ENCODE peak calls at places on chromosomes 6 and 20, in seven cellular contexts. One of them, this sample, is unnamed.

GRCh38 chr20:23627501-23627900 is 10.3 kb downstream of the CST3 start:
- DNase-seq in OCI-LY7: no peak
- DNase-seq in ovary: no peak
- DNase-seq in astrocyte of the cerebellum: peak
- DNase-seq in AG04450: no peak
- DNase-seq in BJ: no peak
- DNase-seq in naive thymus-derived CD4-positive, alpha-beta T cell: no peak
- DNase-seq in this sample: no peak

GRCh38 chr6:75437451-75438185 is 56.0 kb downstream of the FILIP1 start:
- DNase-seq in OCI-LY7: no peak
- DNase-seq in ovary: no peak
- DNase-seq in astrocyte of the cerebellum: no peak
- DNase-seq in AG04450: no peak
- DNase-seq in BJ: peak
- DNase-seq in naive thymus-derived CD4-positive, alpha-beta T cell: no peak
- DNase-seq in this sample: peak

GRCh38 chr20:25496968-25497401 is 88.3 kb downstream of the NINL start:
- DNase-seq in OCI-LY7: no peak
- DNase-seq in ovary: no peak
- DNase-seq in astrocyte of the cerebellum: no peak
- DNase-seq in AG04450: no peak
- DNase-seq in BJ: no peak
- DNase-seq in naive thymus-derived CD4-positive, alpha-beta T cell: no peak
- DNase-seq in this sample: no peak

GRCh38 chr20:4959582-4959981 is 41.7 kb downstream of the SLC23A2 start:
- DNase-seq in OCI-LY7: no peak
- DNase-seq in ovary: no peak
- DNase-seq in astrocyte of the cerebellum: no peak
- DNase-seq in AG04450: no peak
- DNase-seq in BJ: no peak
- DNase-seq in naive thymus-derived CD4-positive, alpha-beta T cell: no peak
- DNase-seq in this sample: no peak

GRCh38 chr6:29647927-29648642 is 8.8 kb upstream of the MOG start:
- DNase-seq in OCI-LY7: peak
- DNase-seq in ovary: no peak
- DNase-seq in astrocyte of the cerebellum: no peak
- DNase-seq in AG04450: no peak
- DNase-seq in BJ: no peak
- DNase-seq in naive thymus-derived CD4-positive, alpha-beta T cell: no peak
- DNase-seq in this sample: no peak

GRCh38 chr20:60642546-60642945 is 609.5 kb upstream of the CDH4 start:
- DNase-seq in OCI-LY7: no peak
- DNase-seq in ovary: no peak
- DNase-seq in astrocyte of the cerebellum: no peak
- DNase-seq in AG04450: no peak
- DNase-seq in BJ: no peak
- DNase-seq in naive thymus-derived CD4-positive, alpha-beta T cell: no peak
- DNase-seq in this sample: no peak

GRCh38 chr6:33430991-33431879 is 11.4 kb downstream of the SYNGAP1 start:
- DNase-seq in OCI-LY7: peak
- DNase-seq in ovary: peak
- DNase-seq in astrocyte of the cerebellum: no peak
- DNase-seq in AG04450: no peak
- DNase-seq in BJ: no peak
- DNase-seq in naive thymus-derived CD4-positive, alpha-beta T cell: peak
- DNase-seq in this sample: no peak

GRCh38 chr20:2752631-2753455 is 47.6 kb downstream of the CPXM1 start:
- DNase-seq in OCI-LY7: no peak
- DNase-seq in ovary: peak
- DNase-seq in astrocyte of the cerebellum: no peak
- DNase-seq in AG04450: no peak
- DNase-seq in BJ: no peak
- DNase-seq in naive thymus-derived CD4-positive, alpha-beta T cell: peak
- DNase-seq in this sample: no peak

GRCh38 chr20:57596998-57597939 is 23.0 kb downstream of the ZBP1 start:
- DNase-seq in OCI-LY7: peak
- DNase-seq in ovary: peak
- DNase-seq in astrocyte of the cerebellum: peak
- DNase-seq in AG04450: no peak
- DNase-seq in BJ: no peak
- DNase-seq in naive thymus-derived CD4-positive, alpha-beta T cell: peak
- DNase-seq in this sample: no peak

GRCh38 chr6:71349395-71349794 is 60.8 kb downstream of the OGFRL1 start:
- DNase-seq in OCI-LY7: peak
- DNase-seq in ovary: no peak
- DNase-seq in astrocyte of the cerebellum: peak
- DNase-seq in AG04450: no peak
- DNase-seq in BJ: no peak
- DNase-seq in naive thymus-derived CD4-positive, alpha-beta T cell: peak
- DNase-seq in this sample: no peak

GRCh38 chr20:46826343-46826984 is 68.2 kb upstream of the EYA2 start:
- DNase-seq in OCI-LY7: no peak
- DNase-seq in ovary: no peak
- DNase-seq in astrocyte of the cerebellum: no peak
- DNase-seq in AG04450: no peak
- DNase-seq in BJ: no peak
- DNase-seq in naive thymus-derived CD4-positive, alpha-beta T cell: no peak
- DNase-seq in this sample: no peak

GRCh38 chr6:149482542-149483261 is 2.1 kb downstream of the ZC3H12D start:
- DNase-seq in OCI-LY7: peak
- DNase-seq in ovary: no peak
- DNase-seq in astrocyte of the cerebellum: no peak
- DNase-seq in AG04450: no peak
- DNase-seq in BJ: no peak
- DNase-seq in naive thymus-derived CD4-positive, alpha-beta T cell: no peak
- DNase-seq in this sample: no peak

GRCh38 chr6:75124983-75125382 is 80.9 kb downstream of the COL12A1 start:
- DNase-seq in OCI-LY7: no peak
- DNase-seq in ovary: no peak
- DNase-seq in astrocyte of the cerebellum: no peak
- DNase-seq in AG04450: no peak
- DNase-seq in BJ: no peak
- DNase-seq in naive thymus-derived CD4-positive, alpha-beta T cell: no peak
- DNase-seq in this sample: no peak

GRCh38 chr6:10451828-10452509 is 37.1 kb upstream of the TFAP2A start:
- DNase-seq in OCI-LY7: no peak
- DNase-seq in ovary: peak
- DNase-seq in astrocyte of the cerebellum: no peak
- DNase-seq in AG04450: peak
- DNase-seq in BJ: no peak
- DNase-seq in naive thymus-derived CD4-positive, alpha-beta T cell: no peak
- DNase-seq in this sample: peak

GRCh38 chr6:163189609-163190008 is 224.9 kb upstream of the QKI start:
- DNase-seq in OCI-LY7: no peak
- DNase-seq in ovary: no peak
- DNase-seq in astrocyte of the cerebellum: no peak
- DNase-seq in AG04450: no peak
- DNase-seq in BJ: no peak
- DNase-seq in naive thymus-derived CD4-positive, alpha-beta T cell: no peak
- DNase-seq in this sample: no peak

GRCh38 chr6:52868240-52868639 is 27.6 kb upstream of the GSTA5 start:
- DNase-seq in OCI-LY7: no peak
- DNase-seq in ovary: no peak
- DNase-seq in astrocyte of the cerebellum: no peak
- DNase-seq in AG04450: no peak
- DNase-seq in BJ: no peak
- DNase-seq in naive thymus-derived CD4-positive, alpha-beta T cell: no peak
- DNase-seq in this sample: no peak

GRCh38 chr6:148952147-148953041 is 205.6 kb downstream of the UST start:
- DNase-seq in OCI-LY7: no peak
- DNase-seq in ovary: no peak
- DNase-seq in astrocyte of the cerebellum: no peak
- DNase-seq in AG04450: no peak
- DNase-seq in BJ: peak
- DNase-seq in naive thymus-derived CD4-positive, alpha-beta T cell: no peak
- DNase-seq in this sample: no peak

GRCh38 chr6:95599691-95600090 is 22.4 kb downstream of the MANEA start:
- DNase-seq in OCI-LY7: no peak
- DNase-seq in ovary: no peak
- DNase-seq in astrocyte of the cerebellum: no peak
- DNase-seq in AG04450: no peak
- DNase-seq in BJ: no peak
- DNase-seq in naive thymus-derived CD4-positive, alpha-beta T cell: no peak
- DNase-seq in this sample: no peak

GRCh38 chr20:61966492-61967244 is 99.0 kb downstream of the TAF4 start:
- DNase-seq in OCI-LY7: no peak
- DNase-seq in ovary: no peak
- DNase-seq in astrocyte of the cerebellum: no peak
- DNase-seq in AG04450: no peak
- DNase-seq in BJ: no peak
- DNase-seq in naive thymus-derived CD4-positive, alpha-beta T cell: no peak
- DNase-seq in this sample: no peak

GRCh38 chr6:149933036-149933435 is 8.8 kb upstream of the ULBP2 start:
- DNase-seq in OCI-LY7: no peak
- DNase-seq in ovary: no peak
- DNase-seq in astrocyte of the cerebellum: no peak
- DNase-seq in AG04450: no peak
- DNase-seq in BJ: no peak
- DNase-seq in naive thymus-derived CD4-positive, alpha-beta T cell: no peak
- DNase-seq in this sample: no peak

GRCh38 chr6:40706222-40706621 is 119.1 kb upstream of the LRFN2 start:
- DNase-seq in OCI-LY7: no peak
- DNase-seq in ovary: no peak
- DNase-seq in astrocyte of the cerebellum: no peak
- DNase-seq in AG04450: no peak
- DNase-seq in BJ: no peak
- DNase-seq in naive thymus-derived CD4-positive, alpha-beta T cell: no peak
- DNase-seq in this sample: no peak

GRCh38 chr6:50842446-50842845 is 23.8 kb downstream of the TFAP2B start:
- DNase-seq in OCI-LY7: no peak
- DNase-seq in ovary: no peak
- DNase-seq in astrocyte of the cerebellum: no peak
- DNase-seq in AG04450: no peak
- DNase-seq in BJ: no peak
- DNase-seq in naive thymus-derived CD4-positive, alpha-beta T cell: no peak
- DNase-seq in this sample: no peak

GRCh38 chr6:50842861-50843384 is 24.3 kb downstream of the TFAP2B start:
- DNase-seq in OCI-LY7: no peak
- DNase-seq in ovary: no peak
- DNase-seq in astrocyte of the cerebellum: no peak
- DNase-seq in AG04450: no peak
- DNase-seq in BJ: no peak
- DNase-seq in naive thymus-derived CD4-positive, alpha-beta T cell: no peak
- DNase-seq in this sample: no peak

GRCh38 chr6:50846109-50846859 is 27.6 kb downstream of the TFAP2B start:
- DNase-seq in OCI-LY7: no peak
- DNase-seq in ovary: no peak
- DNase-seq in astrocyte of the cerebellum: no peak
- DNase-seq in AG04450: no peak
- DNase-seq in BJ: no peak
- DNase-seq in naive thymus-derived CD4-positive, alpha-beta T cell: no peak
- DNase-seq in this sample: no peak

GRCh38 chr6:50845499-50846108 is 26.9 kb downstream of the TFAP2B start:
- DNase-seq in OCI-LY7: no peak
- DNase-seq in ovary: no peak
- DNase-seq in astrocyte of the cerebellum: no peak
- DNase-seq in AG04450: no peak
- DNase-seq in BJ: no peak
- DNase-seq in naive thymus-derived CD4-positive, alpha-beta T cell: no peak
- DNase-seq in this sample: no peak

GRCh38 chr6:50843842-50844241 is 25.2 kb downstream of the TFAP2B start:
- DNase-seq in OCI-LY7: no peak
- DNase-seq in ovary: no peak
- DNase-seq in astrocyte of the cerebellum: no peak
- DNase-seq in AG04450: no peak
- DNase-seq in BJ: no peak
- DNase-seq in naive thymus-derived CD4-positive, alpha-beta T cell: no peak
- DNase-seq in this sample: no peak
- H3K4me3 ChIP-seq in OCI-LY7: no peak
- H3K4me3 ChIP-seq in ovary: no peak
- H3K4me3 ChIP-seq in astrocyte of the cerebellum: no peak
- H3K4me3 ChIP-seq in AG04450: no peak
- H3K4me3 ChIP-seq in BJ: no peak
- H3K4me3 ChIP-seq in naive thymus-derived CD4-positive, alpha-beta T cell: no peak
- H3K4me3 ChIP-seq in this sample: peak

DNA sequence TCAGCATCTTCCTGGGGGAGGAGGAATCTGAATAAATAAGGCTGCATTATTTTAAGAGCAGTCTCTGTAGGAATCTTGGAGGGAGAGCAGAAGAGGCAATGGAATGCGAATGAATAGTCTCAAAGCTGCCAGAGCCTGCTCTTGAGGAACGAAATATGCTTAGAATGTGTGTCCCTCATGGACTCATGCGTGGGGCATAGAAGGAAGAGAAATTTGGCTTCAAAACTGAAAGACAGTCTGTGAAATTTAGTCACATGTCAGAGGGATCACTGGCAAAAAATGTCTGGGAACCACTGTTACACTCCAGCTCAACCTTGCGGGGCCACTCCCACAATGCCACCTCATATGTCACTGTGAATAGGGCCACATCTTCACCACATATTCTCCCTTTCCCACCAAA is 95.5 kb downstream of the GJA10 start:
- DNase-seq in OCI-LY7: no peak
- DNase-seq in ovary: no peak
- DNase-seq in astrocyte of the cerebellum: peak
- DNase-seq in AG04450: peak
- DNase-seq in BJ: peak
- DNase-seq in naive thymus-derived CD4-positive, alpha-beta T cell: no peak
- DNase-seq in this sample: peak
- H3K4me3 ChIP-seq in OCI-LY7: no peak
- H3K4me3 ChIP-seq in ovary: no peak
- H3K4me3 ChIP-seq in astrocyte of the cerebellum: no peak
- H3K4me3 ChIP-seq in AG04450: no peak
- H3K4me3 ChIP-seq in BJ: no peak
- H3K4me3 ChIP-seq in naive thymus-derived CD4-positive, alpha-beta T cell: no peak
- H3K4me3 ChIP-seq in this sample: no peak

DNA sequence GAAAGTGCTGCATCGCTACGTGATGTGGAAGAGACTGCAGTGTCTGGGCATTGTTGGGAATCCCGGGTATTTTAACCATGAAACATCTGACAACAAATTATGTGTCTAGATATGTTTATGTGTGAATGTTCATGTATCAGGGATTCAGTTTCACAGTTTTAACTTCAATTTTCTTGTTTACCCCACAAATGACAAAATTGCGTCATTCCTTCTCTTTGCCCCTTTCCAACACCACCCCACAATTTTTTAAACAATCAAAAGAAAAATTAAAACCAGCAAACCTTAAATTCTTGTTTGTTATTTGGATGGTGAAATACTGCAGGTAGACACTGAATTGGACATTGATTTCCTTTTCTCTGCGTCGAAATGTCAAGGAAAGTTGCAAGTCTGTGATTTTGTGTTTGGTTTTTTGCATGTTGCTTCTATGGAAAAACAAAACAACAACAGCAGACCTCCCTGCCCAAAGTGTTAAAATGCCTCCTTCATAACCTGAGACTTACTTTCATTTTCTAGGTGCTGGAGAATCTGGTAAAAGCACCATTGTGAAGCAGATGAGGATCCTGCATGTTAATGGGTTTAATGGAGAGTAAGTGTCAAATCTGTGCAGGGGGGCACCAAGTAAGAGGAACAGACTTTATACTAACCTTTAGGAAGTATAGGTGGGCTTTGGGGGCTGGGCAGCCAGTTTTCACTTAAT is 42.7 kb downstream of the GNAS start:
- DNase-seq in OCI-LY7: no peak
- DNase-seq in ovary: no peak
- DNase-seq in astrocyte of the cerebellum: no peak
- DNase-seq in AG04450: no peak
- DNase-seq in BJ: no peak
- DNase-seq in naive thymus-derived CD4-positive, alpha-beta T cell: no peak
- DNase-seq in this sample: no peak
- H3K4me3 ChIP-seq in OCI-LY7: peak
- H3K4me3 ChIP-seq in ovary: no peak
- H3K4me3 ChIP-seq in astrocyte of the cerebellum: peak
- H3K4me3 ChIP-seq in AG04450: peak
- H3K4me3 ChIP-seq in BJ: peak
- H3K4me3 ChIP-seq in naive thymus-derived CD4-positive, alpha-beta T cell: peak
- H3K4me3 ChIP-seq in this sample: peak

GRCh38 chr6:5029609-5030008 is 25.8 kb upstream of the RPP40 start:
- DNase-seq in OCI-LY7: no peak
- DNase-seq in ovary: no peak
- DNase-seq in astrocyte of the cerebellum: no peak
- DNase-seq in AG04450: no peak
- DNase-seq in BJ: no peak
- DNase-seq in naive thymus-derived CD4-positive, alpha-beta T cell: no peak
- DNase-seq in this sample: no peak
- H3K4me3 ChIP-seq in OCI-LY7: no peak
- H3K4me3 ChIP-seq in ovary: no peak
- H3K4me3 ChIP-seq in astrocyte of the cerebellum: no peak
- H3K4me3 ChIP-seq in AG04450: no peak
- H3K4me3 ChIP-seq in BJ: no peak
- H3K4me3 ChIP-seq in naive thymus-derived CD4-positive, alpha-beta T cell: no peak
- H3K4me3 ChIP-seq in this sample: no peak